ENCODE peak calls at places on chromosomes 16 and 17, in four cellular contexts. One of them, this sample, is unnamed.

GRCh38 chr16:86578056-86578455 is 293 bp upstream of the FOXL1 start:
- DNase-seq in Peyer's patch: no peak
- DNase-seq in mucosa of descending colon: no peak
- DNase-seq in ACHN: no peak
- DNase-seq in this sample: no peak

GRCh38 chr16:35319536-35320192 is 1860.3 kb downstream of the TP53TG3F start:
- DNase-seq in ACHN: no peak
- DNase-seq in Peyer's patch: no peak
- DNase-seq in mucosa of descending colon: no peak
- DNase-seq in this sample: no peak

GRCh38 chr17:64686705-64687104 is 24.6 kb upstream of the SMURF2 start:
- DNase-seq in ACHN: no peak
- DNase-seq in mucosa of descending colon: no peak
- DNase-seq in Peyer's patch: no peak
- DNase-seq in this sample: no peak

GRCh38 chr16:8936421-8936820 is 27.3 kb downstream of the USP7 start:
- DNase-seq in Peyer's patch: peak
- DNase-seq in mucosa of descending colon: no peak
- DNase-seq in ACHN: peak
- DNase-seq in this sample: peak

GRCh38 chr17:45794840-45795239 is 10.7 kb downstream of the CRHR1 start:
- DNase-seq in Peyer's patch: no peak
- DNase-seq in mucosa of descending colon: no peak
- DNase-seq in ACHN: peak
- DNase-seq in this sample: no peak

GRCh38 chr17:50626037-50626574 is 8.6 kb upstream of the ABCC3 start:
- DNase-seq in ACHN: peak
- DNase-seq in mucosa of descending colon: peak
- DNase-seq in Peyer's patch: peak
- DNase-seq in this sample: peak

GRCh38 chr16:78918805-78919204 is 681.7 kb downstream of the MAF start:
- DNase-seq in ACHN: no peak
- DNase-seq in mucosa of descending colon: no peak
- DNase-seq in Peyer's patch: no peak
- DNase-seq in this sample: no peak

GRCh38 chr17:17783825-17784598 is 52.8 kb downstream of the SREBF1 start:
- DNase-seq in ACHN: no peak
- DNase-seq in Peyer's patch: no peak
- DNase-seq in mucosa of descending colon: peak
- DNase-seq in this sample: peak

GRCh38 chr17:36858119-36859002 is 78.9 kb upstream of the LHX1 start:
- DNase-seq in ACHN: no peak
- DNase-seq in Peyer's patch: no peak
- DNase-seq in mucosa of descending colon: no peak
- DNase-seq in this sample: no peak

GRCh38 chr16:23298290-23298689 is 3.8 kb upstream of the SCNN1B start:
- DNase-seq in Peyer's patch: no peak
- DNase-seq in mucosa of descending colon: no peak
- DNase-seq in ACHN: no peak
- DNase-seq in this sample: no peak

GRCh38 chr16:89167425-89167941 is 4.1 kb upstream of the CDH15 start:
- DNase-seq in ACHN: peak
- DNase-seq in mucosa of descending colon: peak
- DNase-seq in Peyer's patch: peak
- DNase-seq in this sample: peak

GRCh38 chr17:55332296-55333041 is 67.7 kb downstream of the HLF start:
- DNase-seq in ACHN: no peak
- DNase-seq in mucosa of descending colon: no peak
- DNase-seq in Peyer's patch: no peak
- DNase-seq in this sample: no peak

GRCh38 chr16:13962232-13962631 is 42.3 kb downstream of the ERCC4 start:
- DNase-seq in ACHN: no peak
- DNase-seq in Peyer's patch: no peak
- DNase-seq in mucosa of descending colon: no peak
- DNase-seq in this sample: no peak

GRCh38 chr17:44144966-44145739 is 3.4 kb downstream of the HROB start:
- DNase-seq in ACHN: no peak
- DNase-seq in mucosa of descending colon: no peak
- DNase-seq in Peyer's patch: no peak
- DNase-seq in this sample: no peak

GRCh38 chr17:15319461-15319860 is 21.9 kb downstream of the TEKT3 start:
- DNase-seq in ACHN: no peak
- DNase-seq in Peyer's patch: no peak
- DNase-seq in mucosa of descending colon: no peak
- DNase-seq in this sample: no peak

GRCh38 chr16:27230562-27230991 is 27.3 kb downstream of the KDM8 start:
- DNase-seq in mucosa of descending colon: peak
- DNase-seq in Peyer's patch: peak
- DNase-seq in ACHN: no peak
- DNase-seq in this sample: no peak

GRCh38 chr17:43759836-43760235 is 1.2 kb upstream of the SOST start:
- DNase-seq in mucosa of descending colon: no peak
- DNase-seq in ACHN: no peak
- DNase-seq in Peyer's patch: no peak
- DNase-seq in this sample: no peak

GRCh38 chr16:51434567-51435198 is 283.6 kb upstream of the SALL1 start:
- DNase-seq in Peyer's patch: no peak
- DNase-seq in mucosa of descending colon: no peak
- DNase-seq in ACHN: no peak
- DNase-seq in this sample: no peak

GRCh38 chr16:68265078-68265925 is 976 bp downstream of the SLC7A6 start:
- DNase-seq in Peyer's patch: peak
- DNase-seq in ACHN: peak
- DNase-seq in mucosa of descending colon: peak
- DNase-seq in this sample: no peak

GRCh38 chr17:81911277-81911961 is at the start of gene PCYT2:
- DNase-seq in ACHN: peak
- DNase-seq in mucosa of descending colon: peak
- DNase-seq in Peyer's patch: peak
- DNase-seq in this sample: peak

GRCh38 chr16:74296120-74296464 is 522 bp upstream of the PSMD7 start:
- DNase-seq in mucosa of descending colon: no peak
- DNase-seq in Peyer's patch: no peak
- DNase-seq in ACHN: no peak
- DNase-seq in this sample: no peak

GRCh38 chr17:77692571-77693161 is 265.8 kb upstream of the TNRC6C start:
- DNase-seq in Peyer's patch: no peak
- DNase-seq in mucosa of descending colon: no peak
- DNase-seq in ACHN: no peak
- DNase-seq in this sample: no peak